ENCODE peak calls at places on chromosomes 11 and 22, in seven cellular contexts. One of them, this sample, is unnamed.

GRCh38 chr11:130202818-130203671 is 43.5 kb downstream of the ST14 start:
- ATAC-seq in pancreas: no peak
- ATAC-seq in activated CD8-positive, alpha-beta memory T cell treated with anti-CD3 and anti-CD28 coated beads, Interleukin-2, amount 10 ng/mL, durations not matched to agents 7 days and 5 days: no peak
- ATAC-seq in Right ventricle myocardium inferior: no peak
- ATAC-seq in T-helper 17 cell: no peak
- ATAC-seq in stimulated activated naive CD8-positive, alpha-beta T cell treated with anti-CD3 and anti-CD28 coated beads, Interleukin-15, amount 100 ng/mL, for 72 hours: peak
- ATAC-seq in heart right ventricle: no peak
- ATAC-seq in this sample: no peak

GRCh38 chr11:34758262-34758661 is 137.4 kb downstream of the EHF start:
- ATAC-seq in T-helper 17 cell: no peak
- ATAC-seq in activated CD8-positive, alpha-beta memory T cell treated with anti-CD3 and anti-CD28 coated beads, Interleukin-2, amount 10 ng/mL, durations not matched to agents 7 days and 5 days: no peak
- ATAC-seq in heart right ventricle: no peak
- ATAC-seq in stimulated activated naive CD8-positive, alpha-beta T cell treated with anti-CD3 and anti-CD28 coated beads, Interleukin-15, amount 100 ng/mL, for 72 hours: no peak
- ATAC-seq in pancreas: no peak
- ATAC-seq in Right ventricle myocardium inferior: no peak
- ATAC-seq in this sample: no peak

GRCh38 chr11:64499261-64500004 is 91.6 kb upstream of the SLC22A12 start:
- ATAC-seq in heart right ventricle: no peak
- ATAC-seq in Right ventricle myocardium inferior: no peak
- ATAC-seq in T-helper 17 cell: no peak
- ATAC-seq in pancreas: no peak
- ATAC-seq in activated CD8-positive, alpha-beta memory T cell treated with anti-CD3 and anti-CD28 coated beads, Interleukin-2, amount 10 ng/mL, durations not matched to agents 7 days and 5 days: no peak
- ATAC-seq in stimulated activated naive CD8-positive, alpha-beta T cell treated with anti-CD3 and anti-CD28 coated beads, Interleukin-15, amount 100 ng/mL, for 72 hours: no peak
- ATAC-seq in this sample: no peak

GRCh38 chr11:115207916-115208315 is 296.3 kb downstream of the CADM1 start:
- ATAC-seq in stimulated activated naive CD8-positive, alpha-beta T cell treated with anti-CD3 and anti-CD28 coated beads, Interleukin-15, amount 100 ng/mL, for 72 hours: no peak
- ATAC-seq in pancreas: no peak
- ATAC-seq in activated CD8-positive, alpha-beta memory T cell treated with anti-CD3 and anti-CD28 coated beads, Interleukin-2, amount 10 ng/mL, durations not matched to agents 7 days and 5 days: no peak
- ATAC-seq in Right ventricle myocardium inferior: no peak
- ATAC-seq in heart right ventricle: no peak
- ATAC-seq in T-helper 17 cell: no peak
- ATAC-seq in this sample: no peak

GRCh38 chr22:35173655-35174054 is 83.6 kb upstream of the HMGXB4 start:
- ATAC-seq in Right ventricle myocardium inferior: no peak
- ATAC-seq in heart right ventricle: no peak
- ATAC-seq in T-helper 17 cell: no peak
- ATAC-seq in activated CD8-positive, alpha-beta memory T cell treated with anti-CD3 and anti-CD28 coated beads, Interleukin-2, amount 10 ng/mL, durations not matched to agents 7 days and 5 days: no peak
- ATAC-seq in stimulated activated naive CD8-positive, alpha-beta T cell treated with anti-CD3 and anti-CD28 coated beads, Interleukin-15, amount 100 ng/mL, for 72 hours: no peak
- ATAC-seq in pancreas: no peak
- ATAC-seq in this sample: no peak

GRCh38 chr11:93099811-93100210 is 98.0 kb downstream of the SLC36A4 start:
- ATAC-seq in stimulated activated naive CD8-positive, alpha-beta T cell treated with anti-CD3 and anti-CD28 coated beads, Interleukin-15, amount 100 ng/mL, for 72 hours: no peak
- ATAC-seq in Right ventricle myocardium inferior: no peak
- ATAC-seq in T-helper 17 cell: no peak
- ATAC-seq in activated CD8-positive, alpha-beta memory T cell treated with anti-CD3 and anti-CD28 coated beads, Interleukin-2, amount 10 ng/mL, durations not matched to agents 7 days and 5 days: no peak
- ATAC-seq in pancreas: no peak
- ATAC-seq in heart right ventricle: no peak
- ATAC-seq in this sample: no peak

GRCh38 chr11:124591430-124591829 is 19.8 kb upstream of the PANX3 start:
- ATAC-seq in T-helper 17 cell: no peak
- ATAC-seq in heart right ventricle: no peak
- ATAC-seq in Right ventricle myocardium inferior: no peak
- ATAC-seq in stimulated activated naive CD8-positive, alpha-beta T cell treated with anti-CD3 and anti-CD28 coated beads, Interleukin-15, amount 100 ng/mL, for 72 hours: no peak
- ATAC-seq in pancreas: no peak
- ATAC-seq in activated CD8-positive, alpha-beta memory T cell treated with anti-CD3 and anti-CD28 coated beads, Interleukin-2, amount 10 ng/mL, durations not matched to agents 7 days and 5 days: no peak
- ATAC-seq in this sample: no peak

GRCh38 chr11:114622858-114623257 is 27.3 kb upstream of the NXPE4 start:
- ATAC-seq in activated CD8-positive, alpha-beta memory T cell treated with anti-CD3 and anti-CD28 coated beads, Interleukin-2, amount 10 ng/mL, durations not matched to agents 7 days and 5 days: no peak
- ATAC-seq in heart right ventricle: no peak
- ATAC-seq in stimulated activated naive CD8-positive, alpha-beta T cell treated with anti-CD3 and anti-CD28 coated beads, Interleukin-15, amount 100 ng/mL, for 72 hours: no peak
- ATAC-seq in T-helper 17 cell: no peak
- ATAC-seq in pancreas: no peak
- ATAC-seq in Right ventricle myocardium inferior: no peak
- ATAC-seq in this sample: no peak

GRCh38 chr11:86403458-86403857 is 28.8 kb downstream of the CCDC81 start:
- ATAC-seq in pancreas: no peak
- ATAC-seq in Right ventricle myocardium inferior: no peak
- ATAC-seq in stimulated activated naive CD8-positive, alpha-beta T cell treated with anti-CD3 and anti-CD28 coated beads, Interleukin-15, amount 100 ng/mL, for 72 hours: no peak
- ATAC-seq in activated CD8-positive, alpha-beta memory T cell treated with anti-CD3 and anti-CD28 coated beads, Interleukin-2, amount 10 ng/mL, durations not matched to agents 7 days and 5 days: no peak
- ATAC-seq in T-helper 17 cell: no peak
- ATAC-seq in heart right ventricle: no peak
- ATAC-seq in this sample: no peak

GRCh38 chr22:40982482-40983385 is 31.6 kb downstream of the RBX1 start:
- ATAC-seq in Right ventricle myocardium inferior: peak
- ATAC-seq in activated CD8-positive, alpha-beta memory T cell treated with anti-CD3 and anti-CD28 coated beads, Interleukin-2, amount 10 ng/mL, durations not matched to agents 7 days and 5 days: no peak
- ATAC-seq in heart right ventricle: peak
- ATAC-seq in stimulated activated naive CD8-positive, alpha-beta T cell treated with anti-CD3 and anti-CD28 coated beads, Interleukin-15, amount 100 ng/mL, for 72 hours: no peak
- ATAC-seq in pancreas: no peak
- ATAC-seq in T-helper 17 cell: peak
- ATAC-seq in this sample: no peak

GRCh38 chr22:37544955-37545702 is 15.2 kb upstream of the CDC42EP1 start:
- ATAC-seq in stimulated activated naive CD8-positive, alpha-beta T cell treated with anti-CD3 and anti-CD28 coated beads, Interleukin-15, amount 100 ng/mL, for 72 hours: peak
- ATAC-seq in pancreas: peak
- ATAC-seq in heart right ventricle: peak
- ATAC-seq in activated CD8-positive, alpha-beta memory T cell treated with anti-CD3 and anti-CD28 coated beads, Interleukin-2, amount 10 ng/mL, durations not matched to agents 7 days and 5 days: peak
- ATAC-seq in T-helper 17 cell: peak
- ATAC-seq in Right ventricle myocardium inferior: peak
- ATAC-seq in this sample: peak

GRCh38 chr11:64784813-64785581 is 6.7 kb upstream of the SF1 start:
- ATAC-seq in Right ventricle myocardium inferior: no peak
- ATAC-seq in stimulated activated naive CD8-positive, alpha-beta T cell treated with anti-CD3 and anti-CD28 coated beads, Interleukin-15, amount 100 ng/mL, for 72 hours: no peak
- ATAC-seq in T-helper 17 cell: no peak
- ATAC-seq in activated CD8-positive, alpha-beta memory T cell treated with anti-CD3 and anti-CD28 coated beads, Interleukin-2, amount 10 ng/mL, durations not matched to agents 7 days and 5 days: no peak
- ATAC-seq in pancreas: no peak
- ATAC-seq in heart right ventricle: no peak
- ATAC-seq in this sample: no peak

GRCh38 chr22:31937328-31937727 is 7.0 kb upstream of the YWHAH start:
- ATAC-seq in activated CD8-positive, alpha-beta memory T cell treated with anti-CD3 and anti-CD28 coated beads, Interleukin-2, amount 10 ng/mL, durations not matched to agents 7 days and 5 days: no peak
- ATAC-seq in pancreas: no peak
- ATAC-seq in heart right ventricle: no peak
- ATAC-seq in Right ventricle myocardium inferior: no peak
- ATAC-seq in stimulated activated naive CD8-positive, alpha-beta T cell treated with anti-CD3 and anti-CD28 coated beads, Interleukin-15, amount 100 ng/mL, for 72 hours: no peak
- ATAC-seq in T-helper 17 cell: no peak
- ATAC-seq in this sample: no peak

GRCh38 chr11:48095779-48096470 is 115.6 kb downstream of the PTPRJ start:
- ATAC-seq in heart right ventricle: no peak
- ATAC-seq in T-helper 17 cell: no peak
- ATAC-seq in stimulated activated naive CD8-positive, alpha-beta T cell treated with anti-CD3 and anti-CD28 coated beads, Interleukin-15, amount 100 ng/mL, for 72 hours: no peak
- ATAC-seq in Right ventricle myocardium inferior: no peak
- ATAC-seq in activated CD8-positive, alpha-beta memory T cell treated with anti-CD3 and anti-CD28 coated beads, Interleukin-2, amount 10 ng/mL, durations not matched to agents 7 days and 5 days: no peak
- ATAC-seq in pancreas: no peak
- ATAC-seq in this sample: no peak

GRCh38 chr11:14899087-14899363 is 7.0 kb upstream of the CYP2R1 start:
- ATAC-seq in activated CD8-positive, alpha-beta memory T cell treated with anti-CD3 and anti-CD28 coated beads, Interleukin-2, amount 10 ng/mL, durations not matched to agents 7 days and 5 days: no peak
- ATAC-seq in pancreas: peak
- ATAC-seq in stimulated activated naive CD8-positive, alpha-beta T cell treated with anti-CD3 and anti-CD28 coated beads, Interleukin-15, amount 100 ng/mL, for 72 hours: no peak
- ATAC-seq in T-helper 17 cell: no peak
- ATAC-seq in heart right ventricle: no peak
- ATAC-seq in Right ventricle myocardium inferior: no peak
- ATAC-seq in this sample: no peak

GRCh38 chr11:11586465-11586864 is 35.3 kb downstream of the GALNT18 start:
- ATAC-seq in activated CD8-positive, alpha-beta memory T cell treated with anti-CD3 and anti-CD28 coated beads, Interleukin-2, amount 10 ng/mL, durations not matched to agents 7 days and 5 days: no peak
- ATAC-seq in stimulated activated naive CD8-positive, alpha-beta T cell treated with anti-CD3 and anti-CD28 coated beads, Interleukin-15, amount 100 ng/mL, for 72 hours: no peak
- ATAC-seq in T-helper 17 cell: no peak
- ATAC-seq in Right ventricle myocardium inferior: peak
- ATAC-seq in heart right ventricle: no peak
- ATAC-seq in pancreas: no peak
- ATAC-seq in this sample: no peak

GRCh38 chr11:2837096-2837601 is 48.4 kb downstream of the CDKN1C start:
- ATAC-seq in pancreas: peak
- ATAC-seq in T-helper 17 cell: no peak
- ATAC-seq in stimulated activated naive CD8-positive, alpha-beta T cell treated with anti-CD3 and anti-CD28 coated beads, Interleukin-15, amount 100 ng/mL, for 72 hours: no peak
- ATAC-seq in heart right ventricle: peak
- ATAC-seq in Right ventricle myocardium inferior: peak
- ATAC-seq in activated CD8-positive, alpha-beta memory T cell treated with anti-CD3 and anti-CD28 coated beads, Interleukin-2, amount 10 ng/mL, durations not matched to agents 7 days and 5 days: no peak
- ATAC-seq in this sample: peak

GRCh38 chr22:39449708-39450107 is 7.1 kb upstream of the MGAT3 start:
- ATAC-seq in stimulated activated naive CD8-positive, alpha-beta T cell treated with anti-CD3 and anti-CD28 coated beads, Interleukin-15, amount 100 ng/mL, for 72 hours: no peak
- ATAC-seq in Right ventricle myocardium inferior: no peak
- ATAC-seq in activated CD8-positive, alpha-beta memory T cell treated with anti-CD3 and anti-CD28 coated beads, Interleukin-2, amount 10 ng/mL, durations not matched to agents 7 days and 5 days: no peak
- ATAC-seq in heart right ventricle: no peak
- ATAC-seq in T-helper 17 cell: no peak
- ATAC-seq in pancreas: no peak
- ATAC-seq in this sample: no peak

GRCh38 chr11:27388001-27388400 is 25.0 kb upstream of the CCDC34 start:
- ATAC-seq in stimulated activated naive CD8-positive, alpha-beta T cell treated with anti-CD3 and anti-CD28 coated beads, Interleukin-15, amount 100 ng/mL, for 72 hours: peak
- ATAC-seq in pancreas: no peak
- ATAC-seq in T-helper 17 cell: no peak
- ATAC-seq in heart right ventricle: no peak
- ATAC-seq in activated CD8-positive, alpha-beta memory T cell treated with anti-CD3 and anti-CD28 coated beads, Interleukin-2, amount 10 ng/mL, durations not matched to agents 7 days and 5 days: peak
- ATAC-seq in Right ventricle myocardium inferior: no peak
- ATAC-seq in this sample: no peak

GRCh38 chr11:6459049-6459448 is 14.7 kb downstream of the TRIM3 start:
- ATAC-seq in pancreas: no peak
- ATAC-seq in T-helper 17 cell: no peak
- ATAC-seq in activated CD8-positive, alpha-beta memory T cell treated with anti-CD3 and anti-CD28 coated beads, Interleukin-2, amount 10 ng/mL, durations not matched to agents 7 days and 5 days: no peak
- ATAC-seq in Right ventricle myocardium inferior: no peak
- ATAC-seq in heart right ventricle: no peak
- ATAC-seq in stimulated activated naive CD8-positive, alpha-beta T cell treated with anti-CD3 and anti-CD28 coated beads, Interleukin-15, amount 100 ng/mL, for 72 hours: no peak
- ATAC-seq in this sample: no peak

GRCh38 chr22:25829237-25829636 is 87.2 kb downstream of the MYO18B start:
- ATAC-seq in pancreas: no peak
- ATAC-seq in T-helper 17 cell: no peak
- ATAC-seq in heart right ventricle: no peak
- ATAC-seq in activated CD8-positive, alpha-beta memory T cell treated with anti-CD3 and anti-CD28 coated beads, Interleukin-2, amount 10 ng/mL, durations not matched to agents 7 days and 5 days: no peak
- ATAC-seq in stimulated activated naive CD8-positive, alpha-beta T cell treated with anti-CD3 and anti-CD28 coated beads, Interleukin-15, amount 100 ng/mL, for 72 hours: no peak
- ATAC-seq in Right ventricle myocardium inferior: no peak
- ATAC-seq in this sample: peak